ENCODE peak calls at places on chromosomes 5 and 9, in ten cellular contexts. N, P, F, C, O, U, W, R, L and Y are unnamed samples.

GRCh38 chr5:95664204-95664786 is 17.7 kb downstream of the RFESD start:
- DNase-seq in N (peak), P (peak), F (no peak), C (no peak), O (peak), U (peak), W (peak), R (peak), L (no peak), Y (peak)

GRCh38 chr9:79325501-79325900 is 246.3 kb upstream of the TLE4 start:
- DNase-seq in N (no peak), P (no peak), F (no peak), C (no peak), O (no peak), U (no peak), W (no peak), R (no peak), L (no peak), Y (no peak)

GRCh38 chr5:40437452-40437861 is 242.3 kb upstream of the PTGER4 start:
- DNase-seq in N (no peak), P (peak), F (no peak), C (peak), O (peak), U (peak), W (no peak), R (peak), L (no peak), Y (peak)

GRCh38 chr9:16310288-16311145 is 560.0 kb downstream of the BNC2 start:
- DNase-seq in N (no peak), P (peak), F (no peak), C (no peak), O (peak), U (no peak), W (no peak), R (no peak), L (no peak), Y (no peak)

GRCh38 chr5:112717506-112718082 is 20.1 kb upstream of the APC start:
- DNase-seq in N (no peak), P (no peak), F (no peak), C (no peak), O (peak), U (no peak), W (no peak), R (no peak), L (no peak), Y (peak)

GRCh38 chr5:33981408-33982171 is 2.9 kb downstream of the SLC45A2 start:
- DNase-seq in N (no peak), P (peak), F (no peak), C (no peak), O (peak), U (peak), W (no peak), R (no peak), L (no peak), Y (peak)

GRCh38 chr5:97547999-97548797 is 365.2 kb upstream of the RIOK2 start:
- DNase-seq in N (no peak), P (peak), F (no peak), C (no peak), O (peak), U (no peak), W (no peak), R (peak), L (no peak), Y (no peak)

GRCh38 chr9:121023064-121023463 is 27.0 kb downstream of the C5 start:
- DNase-seq in N (no peak), P (peak), F (no peak), C (no peak), O (peak), U (peak), W (no peak), R (peak), L (no peak), Y (peak)

GRCh38 chr9:112711050-112711689 is 6.7 kb downstream of the INIP start:
- DNase-seq in N (no peak), P (peak), F (no peak), C (no peak), O (peak), U (peak), W (no peak), R (peak), L (no peak), Y (peak)

GRCh38 chr5:135308752-135309151 is 90.3 kb downstream of the MACROH2A1 start:
- DNase-seq in N (no peak), P (peak), F (no peak), C (no peak), O (peak), U (peak), W (no peak), R (no peak), L (no peak), Y (no peak)

GRCh38 chr5:36459191-36460135 is 146.9 kb upstream of the SLC1A3 start:
- DNase-seq in N (no peak), P (no peak), F (no peak), C (no peak), O (no peak), U (no peak), W (no peak), R (peak), L (no peak), Y (no peak)

GRCh38 chr9:131695366-131696162 is 44.3 kb downstream of the RAPGEF1 start:
- DNase-seq in N (no peak), P (no peak), F (no peak), C (no peak), O (no peak), U (no peak), W (no peak), R (no peak), L (no peak), Y (no peak)

GRCh38 chr9:86369810-86370209 is 15.6 kb upstream of the TUT7 start:
- DNase-seq in N (no peak), P (no peak), F (no peak), C (no peak), O (peak), U (no peak), W (no peak), R (no peak), L (no peak), Y (no peak)

GRCh38 chr9:19925674-19926503 is 137.1 kb upstream of the SLC24A2 start:
- DNase-seq in N (peak), P (peak), F (peak), C (peak), O (peak), U (peak), W (peak), R (peak), L (peak), Y (peak)

GRCh38 chr9:69785757-69786156 is 25.9 kb upstream of the PTAR1 start:
- DNase-seq in N (no peak), P (peak), F (no peak), C (no peak), O (peak), U (peak), W (no peak), R (peak), L (no peak), Y (peak)

GRCh38 chr9:14441976-14442651 is 128.2 kb upstream of the NFIB start:
- DNase-seq in N (peak), P (no peak), F (no peak), C (no peak), O (peak), U (peak), W (peak), R (no peak), L (no peak), Y (peak)

GRCh38 chr9:108786756-108787663 is 68.8 kb downstream of the ACTL7B start:
- DNase-seq in N (no peak), P (peak), F (no peak), C (no peak), O (peak), U (peak), W (no peak), R (peak), L (no peak), Y (peak)

GRCh38 chr5:65127181-65127901 is 354.4 kb downstream of the ADAMTS6 start:
- DNase-seq in N (no peak), P (peak), F (no peak), C (no peak), O (peak), U (peak), W (no peak), R (no peak), L (no peak), Y (peak)

GRCh38 chr5:177362871-177363507 is 5.3 kb downstream of the RGS14 start:
- DNase-seq in N (peak), P (peak), F (peak), C (peak), O (no peak), U (peak), W (peak), R (peak), L (peak), Y (peak)

GRCh38 chr5:102910240-102911226 is 155.4 kb downstream of the PAM start:
- DNase-seq in N (no peak), P (peak), F (no peak), C (no peak), O (peak), U (peak), W (no peak), R (peak), L (no peak), Y (peak)

GRCh38 chr5:133820516-133820915 is 147.9 kb downstream of the C5orf15 start:
- DNase-seq in N (no peak), P (peak), F (no peak), C (no peak), O (peak), U (no peak), W (no peak), R (no peak), L (no peak), Y (peak)

GRCh38 chr5:179906795-179907569 is 715 bp downstream of the TBC1D9B start:
- DNase-seq in N (peak), P (peak), F (no peak), C (no peak), O (peak), U (peak), W (no peak), R (peak), L (peak), Y (peak)

GRCh38 chr5:139642891-139643871 is 5.0 kb upstream of the CXXC5 start:
- DNase-seq in N (peak), P (peak), F (no peak), C (no peak), O (no peak), U (no peak), W (peak), R (no peak), L (peak), Y (no peak)

GRCh38 chr5:163649522-163649921 is 144.1 kb downstream of the MAT2B start:
- DNase-seq in N (no peak), P (peak), F (no peak), C (no peak), O (peak), U (peak), W (no peak), R (peak), L (no peak), Y (peak)